ENCODE peak calls at places on chromosome 9, in five cellular contexts. I, G, Z, J and F are unnamed samples.
A peak's percentile ranks its signal among the peaks of the same experiment; 100 is the strongest.

GRCh38 chr9:13975628-13976250 is 338.2 kb downstream of the NFIB start:
- DNase-seq in J (no peak), I (no peak), Z (no peak), G (no peak), F (no peak)

GRCh38 chr9:16138961-16139441 is 586.2 kb downstream of the CCDC171 start:
- DNase-seq in G (peak; percentile 88), J (no peak), Z (peak; percentile 77), I (peak; percentile 88), F (peak; percentile 14)

GRCh38 chr9:17802249-17802857 is 223.5 kb downstream of the SH3GL2 start:
- DNase-seq in Z (no peak), J (no peak), G (peak; percentile 16), I (peak; percentile 24), F (no peak)

GRCh38 chr9:21605489-21605931 is 123.4 kb upstream of the IFNE start:
- DNase-seq in G (peak; percentile 88), J (no peak), Z (no peak), I (peak; percentile 94), F (no peak)

GRCh38 chr9:5493597-5494511 is 16.5 kb upstream of the PDCD1LG2 start:
- DNase-seq in I (peak; percentile 90), Z (peak; percentile 50), G (peak; percentile 92), J (no peak), F (peak; percentile 56)

GRCh38 chr9:137506702-137507171 is 43.5 kb downstream of the PNPLA7 start:
- DNase-seq in I (peak; percentile 9), Z (no peak), J (no peak), G (peak; percentile 38), F (no peak)

GRCh38 chr9:6549106-6549505 is 96.4 kb downstream of the GLDC start:
- DNase-seq in G (no peak), J (no peak), Z (no peak), I (no peak), F (no peak)

GRCh38 chr9:100637787-100638186 is 59.9 kb downstream of the CAVIN4 start:
- DNase-seq in G (no peak), J (no peak), Z (no peak), I (no peak), F (no peak)

GRCh38 chr9:1202512-1203285 is 152.5 kb downstream of the DMRT2 start:
- DNase-seq in J (no peak), I (no peak), Z (no peak), G (no peak), F (peak; percentile 8)

GRCh38 chr9:129740666-129741464 is 12.0 kb downstream of the PTGES start:
- DNase-seq in J (no peak), I (no peak), G (no peak), Z (no peak), F (no peak)

GRCh38 chr9:72313507-72313906 is 51.5 kb downstream of the ZFAND5 start:
- DNase-seq in G (no peak), I (no peak), J (no peak), Z (no peak), F (no peak)

GRCh38 chr9:111411266-111411665 is 72.9 kb downstream of the ECPAS start:
- DNase-seq in Z (no peak), J (no peak), I (no peak), G (no peak), F (no peak)

GRCh38 chr9:38082456-38083287 is 13.6 kb upstream of the SHB start:
- DNase-seq in Z (peak; percentile 34), I (no peak), G (no peak), J (no peak), F (no peak)

GRCh38 chr9:109811876-109812275 is 31.9 kb downstream of the PALM2AKAP2 start:
- DNase-seq in J (no peak), I (no peak), G (no peak), Z (no peak), F (peak; percentile 72)

GRCh38 chr9:126157826-126158431 is 168.7 kb upstream of the MVB12B start:
- DNase-seq in I (no peak), Z (no peak), G (no peak), J (no peak), F (no peak)

GRCh38 chr9:33903157-33903780 is 86.3 kb downstream of the UBE2R2 start:
- DNase-seq in G (no peak), Z (no peak), I (no peak), J (no peak), F (no peak)

GRCh38 chr9:33249087-33249657 is 9.2 kb downstream of the SPINK4 start:
- DNase-seq in J (no peak), I (no peak), Z (no peak), G (no peak), F (no peak)

GRCh38 chr9:123933401-123933800 is 3.5 kb upstream of the DENND1A start:
- DNase-seq in J (no peak), I (peak; percentile 63), Z (no peak), G (peak; percentile 79), F (no peak)

GRCh38 chr9:108186996-108187395 is 668.8 kb downstream of the ACTL7B start:
- DNase-seq in I (peak; percentile 22), Z (peak; percentile 78), J (no peak), G (peak; percentile 72), F (peak; percentile 31)